ENCODE peak calls at places on chromosomes 12 and 14, in eight cellular contexts. V is testis; X is CD4-positive, CD25-positive, alpha-beta regulatory T cell; Y is breast epithelium; U is GM23248; F is H9; L is tibial nerve; H is A549. P is an unnamed sample.

GRCh38 chr12:2722806-2723205 is 72.0 kb upstream of the FKBP4 start:
- DNase-seq in V (peak; percentile 24), X (no peak), Y (no peak), U (peak; percentile 25), F (no peak), L (no peak), H (no peak), P (no peak)

GRCh38 chr14:46405095-46405494 is 246.5 kb downstream of the RPL10L start:
- DNase-seq in V (no peak), X (no peak), Y (no peak), U (no peak), F (no peak), L (no peak), H (no peak), P (no peak)

GRCh38 chr12:85273411-85274075 is 6.5 kb upstream of the ALX1 start:
- DNase-seq in V (no peak), X (no peak), Y (no peak), U (peak; percentile 20), F (peak; percentile 57), L (no peak), H (no peak), P (no peak)

GRCh38 chr12:46263140-46264017 is 5.5 kb downstream of the SLC38A1 start:
- DNase-seq in V (no peak), X (no peak), Y (no peak), U (no peak), F (no peak), L (no peak), H (no peak), P (no peak)

GRCh38 chr12:65454115-65454823 is 175.8 kb downstream of the MSRB3 start:
- DNase-seq in V (no peak), X (no peak), Y (no peak), U (no peak), F (no peak), L (no peak), H (no peak), P (no peak)

GRCh38 chr14:93369393-93370266 is 22.6 kb downstream of the COX8C start:
- DNase-seq in V (no peak), X (no peak), Y (no peak), U (no peak), F (no peak), L (no peak), H (no peak), P (no peak)

GRCh38 chr12:124947561-124948398 is 33.3 kb upstream of the UBC start:
- DNase-seq in V (no peak), X (no peak), Y (no peak), U (no peak), F (no peak), L (no peak), H (no peak), P (no peak)

GRCh38 chr12:132323171-132324010 is 6.0 kb downstream of the GALNT9 start:
- DNase-seq in V (no peak), X (peak; percentile 22), Y (no peak), U (no peak), F (no peak), L (no peak), H (no peak), P (no peak)

GRCh38 chr14:53473480-53473879 is 320.4 kb upstream of the DDHD1 start:
- DNase-seq in V (no peak), X (no peak), Y (no peak), U (no peak), F (no peak), L (no peak), H (no peak), P (no peak)

GRCh38 chr14:72753044-72753710 is 140.7 kb downstream of the DPF3 start:
- DNase-seq in V (no peak), X (no peak), Y (no peak), U (no peak), F (no peak), L (no peak), H (no peak), P (no peak)

GRCh38 chr14:52397844-52398243 is 83.7 kb downstream of the PTGER2 start:
- DNase-seq in V (no peak), X (no peak), Y (no peak), U (no peak), F (no peak), L (no peak), H (no peak), P (no peak)

GRCh38 chr12:76030378-76031080 is 1.0 kb downstream of the PHLDA1 start:
- DNase-seq in V (peak; percentile 49), X (peak; percentile 47), Y (no peak), U (peak; percentile 72), F (no peak), L (no peak), H (no peak), P (peak; percentile 31)

GRCh38 chr12:59372971-59373370 is 222.9 kb upstream of the SLC16A7 start:
- DNase-seq in V (peak; percentile 33), X (no peak), Y (no peak), U (peak; percentile 46), F (peak; percentile 60), L (no peak), H (no peak), P (no peak)

GRCh38 chr12:123519151-123520001 is 14.1 kb downstream of the RILPL1 start:
- DNase-seq in V (no peak), X (no peak), Y (peak; percentile 81), U (peak; percentile 82), F (peak; percentile 56), L (no peak), H (peak; percentile 31), P (peak; percentile 75)

GRCh38 chr14:28059254-28059653 is 707.3 kb upstream of the FOXG1 start:
- DNase-seq in V (no peak), X (no peak), Y (no peak), U (no peak), F (no peak), L (no peak), H (no peak), P (no peak)

GRCh38 chr12:117273091-117273490 is 82.8 kb upstream of the FBXO21 start:
- DNase-seq in V (no peak), X (no peak), Y (no peak), U (no peak), F (no peak), L (no peak), H (no peak), P (no peak)

GRCh38 chr12:67508830-67509229 is 139.7 kb upstream of the DYRK2 start:
- DNase-seq in V (no peak), X (no peak), Y (no peak), U (peak; percentile 9), F (no peak), L (no peak), H (no peak), P (no peak)

GRCh38 chr14:57009585-57010515 is 199.6 kb upstream of the OTX2 start:
- DNase-seq in V (no peak), X (no peak), Y (no peak), U (no peak), F (no peak), L (no peak), H (no peak), P (no peak)

GRCh38 chr14:22386924-22387775 is 201.9 kb downstream of the DAD1 start:
- DNase-seq in V (peak; percentile 88), X (no peak), Y (no peak), U (peak; percentile 80), F (peak; percentile 72), L (peak; percentile 35), H (peak; percentile 82), P (peak; percentile 22)

GRCh38 chr12:7934560-7935463 is 1.2 kb downstream of the SLC2A3 start:
- DNase-seq in V (no peak), X (peak; percentile 19), Y (no peak), U (peak; percentile 39), F (no peak), L (no peak), H (no peak), P (no peak)

GRCh38 chr12:7933255-7933726 is 2.7 kb downstream of the SLC2A3 start:
- DNase-seq in V (peak; percentile 80), X (peak; percentile 80), Y (no peak), U (peak; percentile 97), F (peak; percentile 85), L (peak; percentile 62), H (peak; percentile 90), P (peak; percentile 65)

GRCh38 chr12:7935773-7936581 is at the start of gene SLC2A3:
- DNase-seq in V (peak; percentile 51), X (peak; percentile 89), Y (no peak), U (peak; percentile 94), F (peak; percentile 88), L (peak; percentile 53), H (peak; percentile 38), P (peak; percentile 39)

GRCh38 chr12:7935464-7935772 is 569 bp downstream of the SLC2A3 start:
- DNase-seq in V (no peak), X (no peak), Y (no peak), U (peak; percentile 41), F (no peak), L (no peak), H (no peak), P (no peak)

DNA sequence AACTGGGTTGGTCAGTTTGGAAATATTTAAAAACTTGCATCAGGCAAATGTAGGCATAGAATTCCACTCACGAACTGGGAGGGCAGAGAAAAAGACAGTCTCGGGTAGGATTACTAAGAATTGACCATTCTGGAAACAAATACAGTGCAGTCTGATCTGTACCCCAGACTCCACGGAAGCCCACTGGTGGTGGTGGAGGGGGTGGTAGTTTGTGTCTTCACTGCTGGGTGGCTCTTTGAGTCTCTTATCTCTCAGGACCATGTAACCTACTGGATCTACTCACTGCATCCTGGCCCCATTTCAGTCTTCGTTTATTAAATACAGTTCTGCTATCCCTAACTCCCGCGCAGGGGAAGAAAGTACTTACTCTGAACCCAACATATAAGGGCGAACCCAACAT is 1.8 kb downstream of the SLC2A3 start:
- DNase-seq in V (no peak), X (peak; percentile 10), Y (no peak), U (peak; percentile 36), F (no peak), L (no peak), H (no peak), P (no peak)
- H3K4me1 ChIP-seq in V (peaks cover 5% of the 10 kb centered on the region), X (peaks cover 54% of the 10 kb centered on the region), Y (no peaks in the 10 kb centered on the region), U (peaks cover 14% of the 10 kb centered on the region), F (no peaks in the 10 kb centered on the region), L (peaks cover 12% of the 10 kb centered on the region), H (peaks cover 15% of the 10 kb centered on the region), P (peaks cover 48% of the 10 kb centered on the region)

GRCh38 chr12:108827941-108828340 is 29.4 kb downstream of the SSH1 start:
- DNase-seq in V (no peak), X (no peak), Y (no peak), U (no peak), F (no peak), L (no peak), H (no peak), P (no peak)
- H3K27ac ChIP-seq in V (peak overlapping the region; percentile 88), X (no peak overlapping the region), Y (peak overlapping the region; percentile 89), U (peak overlapping the region; percentile 100), F (no peak overlapping the region), L (peak overlapping the region; percentile 82), H (no peak overlapping the region), P (peak overlapping the region; percentile 94)

GRCh38 chr14:85590784-85591183 is 60.8 kb downstream of the FLRT2 start:
- DNase-seq in V (no peak), X (no peak), Y (no peak), U (peak; percentile 62), F (no peak), L (no peak), H (no peak), P (no peak)
- H3K4me1 ChIP-seq in V (no peaks in the 10 kb centered on the region), X (no peaks in the 10 kb centered on the region), Y (no peaks in the 10 kb centered on the region), U (peaks cover 22% of the 10 kb centered on the region), F (no peaks in the 10 kb centered on the region), L (no peaks in the 10 kb centered on the region), H (peaks cover 5% of the 10 kb centered on the region), P (no peaks in the 10 kb centered on the region)

DNA sequence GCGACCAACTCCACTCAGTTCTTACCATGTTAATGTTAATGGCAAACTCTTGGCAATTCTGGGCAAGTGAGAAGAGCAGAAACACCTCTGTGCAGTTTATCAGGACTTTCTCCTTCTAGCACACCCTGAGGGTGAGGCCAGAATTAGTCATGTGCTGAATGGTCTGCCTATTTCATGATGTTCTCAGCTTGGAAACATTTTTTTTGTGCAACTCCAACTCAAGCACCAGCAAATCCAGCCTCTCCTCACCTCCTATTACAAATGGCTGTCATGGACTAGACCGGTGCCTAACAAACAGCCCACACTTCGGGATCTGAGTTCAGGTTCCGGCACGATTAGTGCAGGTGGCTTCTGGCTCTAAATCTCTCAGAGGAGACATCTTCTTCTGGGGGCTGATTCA is 246.0 kb downstream of the ZFP36L1 start:
- DNase-seq in V (no peak), X (no peak), Y (no peak), U (peak; percentile 94), F (no peak), L (no peak), H (no peak), P (no peak)
- H3K27ac ChIP-seq in V (peak overlapping the region; percentile 96), X (no peak overlapping the region), Y (peak overlapping the region; percentile 98), U (peak overlapping the region; percentile 99), F (no peak overlapping the region), L (peak overlapping the region; percentile 88), H (peak overlapping the region; percentile 98), P (peak overlapping the region; percentile 97)

P was measured in left ventricle myocardium inferior.